ENCODE peak calls at places on chromosomes 1 and 21, in five cellular contexts. One of them, this sample, is unnamed.
A peak's percentile ranks its signal among the peaks of the same experiment; 100 is the strongest.

GRCh38 chr1:100038401-100039306 is 68.9 kb downstream of the SLC35A3 start:
- DNase-seq in sigmoid colon: peak; percentile 82
- DNase-seq in H1: peak; percentile 73
- DNase-seq in tibial nerve: peak; percentile 14
- DNase-seq in HCT116: no peak
- DNase-seq in this sample: peak; percentile 47

GRCh38 chr1:38964140-38964548 is 22.5 kb upstream of the RHBDL2 start:
- DNase-seq in sigmoid colon: no peak
- DNase-seq in H1: no peak
- DNase-seq in HCT116: no peak
- DNase-seq in tibial nerve: no peak
- DNase-seq in this sample: no peak

GRCh38 chr1:168468822-168469221 is 75.0 kb downstream of the XCL2 start:
- DNase-seq in HCT116: no peak
- DNase-seq in sigmoid colon: no peak
- DNase-seq in tibial nerve: no peak
- DNase-seq in H1: no peak
- DNase-seq in this sample: no peak

GRCh38 chr21:20997633-20998455 is at the start of gene NCAM2:
- DNase-seq in HCT116: no peak
- DNase-seq in tibial nerve: peak; percentile 39
- DNase-seq in H1: peak; percentile 88
- DNase-seq in sigmoid colon: peak; percentile 86
- DNase-seq in this sample: peak; percentile 46

GRCh38 chr1:206674745-206675175 is 9.9 kb upstream of the MAPKAPK2 start:
- DNase-seq in H1: no peak
- DNase-seq in tibial nerve: no peak
- DNase-seq in sigmoid colon: peak; percentile 97
- DNase-seq in HCT116: no peak
- DNase-seq in this sample: peak; percentile 95

GRCh38 chr1:38000529-38001453 is 4.5 kb downstream of the FHL3 start:
- DNase-seq in HCT116: no peak
- DNase-seq in sigmoid colon: peak; percentile 80
- DNase-seq in tibial nerve: no peak
- DNase-seq in H1: peak; percentile 56
- DNase-seq in this sample: peak; percentile 58

GRCh38 chr21:20971296-20971921 is 26.8 kb upstream of the NCAM2 start:
- DNase-seq in tibial nerve: peak; percentile 56
- DNase-seq in sigmoid colon: peak; percentile 66
- DNase-seq in H1: no peak
- DNase-seq in HCT116: no peak
- DNase-seq in this sample: no peak

GRCh38 chr21:38945536-38946245 is 140.0 kb downstream of the ETS2 start:
- DNase-seq in HCT116: no peak
- DNase-seq in sigmoid colon: no peak
- DNase-seq in tibial nerve: no peak
- DNase-seq in H1: peak; percentile 59
- DNase-seq in this sample: no peak

GRCh38 chr1:148166558-148167492 is 14.7 kb upstream of the NBPF11 start:
- DNase-seq in H1: no peak
- DNase-seq in HCT116: no peak
- DNase-seq in tibial nerve: no peak
- DNase-seq in sigmoid colon: no peak
- DNase-seq in this sample: no peak

GRCh38 chr1:58162952-58163550 is 383.5 kb downstream of the OMA1 start:
- DNase-seq in HCT116: peak; percentile 47
- DNase-seq in H1: peak; percentile 63
- DNase-seq in tibial nerve: peak; percentile 23
- DNase-seq in sigmoid colon: peak; percentile 66
- DNase-seq in this sample: peak; percentile 36

GRCh38 chr1:59443355-59443754 is 146.5 kb downstream of the FGGY start:
- DNase-seq in sigmoid colon: no peak
- DNase-seq in tibial nerve: no peak
- DNase-seq in H1: no peak
- DNase-seq in HCT116: no peak
- DNase-seq in this sample: no peak

GRCh38 chr1:182520746-182521145 is 68.3 kb downstream of the RNASEL start:
- DNase-seq in tibial nerve: no peak
- DNase-seq in H1: no peak
- DNase-seq in sigmoid colon: no peak
- DNase-seq in HCT116: no peak
- DNase-seq in this sample: no peak

GRCh38 chr1:205709059-205709398 is 28.7 kb upstream of the SLC45A3 start:
- DNase-seq in sigmoid colon: no peak
- DNase-seq in HCT116: no peak
- DNase-seq in H1: no peak
- DNase-seq in tibial nerve: no peak
- DNase-seq in this sample: no peak

GRCh38 chr1:206136241-206136640 is 19.1 kb upstream of the AVPR1B start:
- DNase-seq in tibial nerve: no peak
- DNase-seq in HCT116: no peak
- DNase-seq in H1: no peak
- DNase-seq in sigmoid colon: no peak
- DNase-seq in this sample: no peak

GRCh38 chr1:68758666-68759209 is 261.9 kb upstream of the DEPDC1 start:
- DNase-seq in H1: no peak
- DNase-seq in HCT116: peak; percentile 23
- DNase-seq in tibial nerve: no peak
- DNase-seq in sigmoid colon: peak; percentile 50
- DNase-seq in this sample: no peak

GRCh38 chr21:36209626-36210171 is 53.1 kb downstream of the DOP1B start:
- DNase-seq in HCT116: peak; percentile 73
- DNase-seq in tibial nerve: no peak
- DNase-seq in H1: peak; percentile 70
- DNase-seq in sigmoid colon: no peak
- DNase-seq in this sample: no peak

GRCh38 chr1:243946253-243946652 is 96.2 kb upstream of the AKT3 start:
- DNase-seq in HCT116: no peak
- DNase-seq in tibial nerve: no peak
- DNase-seq in H1: no peak
- DNase-seq in sigmoid colon: no peak
- DNase-seq in this sample: no peak

GRCh38 chr21:14673649-14674048 is 127.5 kb upstream of the SAMSN1 start:
- DNase-seq in H1: no peak
- DNase-seq in tibial nerve: no peak
- DNase-seq in sigmoid colon: no peak
- DNase-seq in HCT116: no peak
- DNase-seq in this sample: no peak

GRCh38 chr21:37098756-37099155 is 25.7 kb downstream of the TTC3 start:
- DNase-seq in tibial nerve: no peak
- DNase-seq in sigmoid colon: no peak
- DNase-seq in HCT116: no peak
- DNase-seq in H1: no peak
- DNase-seq in this sample: no peak

GRCh38 chr21:17526771-17527170 is 13.9 kb downstream of the CXADR start:
- DNase-seq in sigmoid colon: no peak
- DNase-seq in H1: no peak
- DNase-seq in tibial nerve: no peak
- DNase-seq in HCT116: no peak
- DNase-seq in this sample: no peak

GRCh38 chr1:69139007-69139406 is 428.7 kb upstream of the LRRC7 start:
- DNase-seq in tibial nerve: no peak
- DNase-seq in HCT116: no peak
- DNase-seq in H1: no peak
- DNase-seq in sigmoid colon: no peak
- DNase-seq in this sample: no peak

GRCh38 chr1:61121631-61122030 is 39.3 kb downstream of the NFIA start:
- DNase-seq in tibial nerve: no peak
- DNase-seq in H1: no peak
- DNase-seq in sigmoid colon: no peak
- DNase-seq in HCT116: no peak
- DNase-seq in this sample: no peak
- TF ChIP-seq CTCF in tibial nerve: no peak
- TF ChIP-seq CTCF in H1: no peak
- TF ChIP-seq CTCF in sigmoid colon: no peak
- TF ChIP-seq CTCF in HCT116: no peak
- TF ChIP-seq CTCF in this sample: no peak

GRCh38 chr1:40076895-40077312 is 20.1 kb downstream of the PPT1 start:
- DNase-seq in H1: no peak
- DNase-seq in tibial nerve: no peak
- DNase-seq in sigmoid colon: no peak
- DNase-seq in HCT116: no peak
- DNase-seq in this sample: peak; percentile 36

GRCh38 chr1:40079774-40080390 is 17.2 kb downstream of the PPT1 start:
- DNase-seq in sigmoid colon: no peak
- DNase-seq in H1: no peak
- DNase-seq in HCT116: no peak
- DNase-seq in tibial nerve: no peak
- DNase-seq in this sample: no peak

GRCh38 chr1:40078512-40079333 is 18.3 kb downstream of the PPT1 start:
- DNase-seq in sigmoid colon: no peak
- DNase-seq in HCT116: peak; percentile 41
- DNase-seq in tibial nerve: no peak
- DNase-seq in H1: peak; percentile 79
- DNase-seq in this sample: no peak

DNA sequence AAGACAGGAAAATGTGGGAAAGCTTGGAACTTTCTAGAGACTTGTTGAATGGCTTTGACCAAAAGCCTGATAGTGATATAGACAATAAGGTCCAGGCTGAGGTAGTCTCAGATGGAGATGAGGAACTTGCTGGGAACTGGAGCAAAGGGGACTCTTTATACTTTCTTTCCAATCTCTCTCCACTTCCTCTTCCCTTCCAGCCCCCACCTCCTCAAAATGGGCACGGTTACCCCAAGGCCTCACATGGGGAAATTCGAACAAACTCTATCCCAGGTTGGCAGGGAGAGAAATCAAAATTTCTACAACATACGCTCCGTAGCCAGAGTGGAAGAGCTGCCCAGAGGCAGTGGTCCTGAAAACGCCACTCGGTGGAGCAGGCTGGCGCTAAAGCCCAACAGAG is 15.2 kb downstream of the PPT1 start:
- DNase-seq in H1: no peak
- DNase-seq in sigmoid colon: no peak
- DNase-seq in tibial nerve: no peak
- DNase-seq in HCT116: no peak
- DNase-seq in this sample: no peak
- H3K36me3 ChIP-seq in H1: peaks cover 23% of the 10 kb centered on the region
- H3K36me3 ChIP-seq in sigmoid colon: peaks cover 5% of the 10 kb centered on the region
- H3K36me3 ChIP-seq in tibial nerve: no peaks in the 10 kb centered on the region
- H3K36me3 ChIP-seq in HCT116: peaks cover 33% of the 10 kb centered on the region
- H3K36me3 ChIP-seq in this sample: no peaks in the 10 kb centered on the region

GRCh38 chr1:6592441-6592840 is 10.2 kb downstream of the KLHL21 start:
- DNase-seq in tibial nerve: no peak
- DNase-seq in sigmoid colon: no peak
- DNase-seq in H1: no peak
- DNase-seq in HCT116: no peak
- DNase-seq in this sample: no peak
- TF ChIP-seq POLR2A in tibial nerve: no peak
- TF ChIP-seq POLR2A in sigmoid colon: no peak
- TF ChIP-seq POLR2A in H1: no peak
- TF ChIP-seq POLR2A in HCT116: no peak
- TF ChIP-seq POLR2A in this sample: no peak

GRCh38 chr21:44300262-44300959 is 558 bp downstream of the PFKL start:
- DNase-seq in sigmoid colon: peak; percentile 88
- DNase-seq in tibial nerve: peak; percentile 49
- DNase-seq in H1: peak; percentile 77
- DNase-seq in HCT116: no peak
- DNase-seq in this sample: peak; percentile 63
- TF ChIP-seq CTCF in sigmoid colon: no peak
- TF ChIP-seq CTCF in tibial nerve: no peak
- TF ChIP-seq CTCF in H1: no peak
- TF ChIP-seq CTCF in HCT116: no peak
- TF ChIP-seq CTCF in this sample: no peak

GRCh38 chr21:41453761-41454160 is 27.7 kb downstream of the MX1 start:
- DNase-seq in sigmoid colon: no peak
- DNase-seq in tibial nerve: no peak
- DNase-seq in H1: no peak
- DNase-seq in HCT116: no peak
- DNase-seq in this sample: no peak
- H3K36me3 ChIP-seq in sigmoid colon: no peaks in the 10 kb centered on the region
- H3K36me3 ChIP-seq in tibial nerve: no peaks in the 10 kb centered on the region
- H3K36me3 ChIP-seq in H1: no peaks in the 10 kb centered on the region
- H3K36me3 ChIP-seq in HCT116: no peaks in the 10 kb centered on the region
- H3K36me3 ChIP-seq in this sample: no peaks in the 10 kb centered on the region

GRCh38 chr1:44218503-44219300 is 5.4 kb downstream of the DMAP1 start:
- DNase-seq in tibial nerve: no peak
- DNase-seq in H1: no peak
- DNase-seq in HCT116: no peak
- DNase-seq in sigmoid colon: no peak
- DNase-seq in this sample: no peak
- TF ChIP-seq POLR2A in tibial nerve: no peak
- TF ChIP-seq POLR2A in H1: no peak
- TF ChIP-seq POLR2A in HCT116: no peak
- TF ChIP-seq POLR2A in sigmoid colon: no peak
- TF ChIP-seq POLR2A in this sample: no peak

DNA sequence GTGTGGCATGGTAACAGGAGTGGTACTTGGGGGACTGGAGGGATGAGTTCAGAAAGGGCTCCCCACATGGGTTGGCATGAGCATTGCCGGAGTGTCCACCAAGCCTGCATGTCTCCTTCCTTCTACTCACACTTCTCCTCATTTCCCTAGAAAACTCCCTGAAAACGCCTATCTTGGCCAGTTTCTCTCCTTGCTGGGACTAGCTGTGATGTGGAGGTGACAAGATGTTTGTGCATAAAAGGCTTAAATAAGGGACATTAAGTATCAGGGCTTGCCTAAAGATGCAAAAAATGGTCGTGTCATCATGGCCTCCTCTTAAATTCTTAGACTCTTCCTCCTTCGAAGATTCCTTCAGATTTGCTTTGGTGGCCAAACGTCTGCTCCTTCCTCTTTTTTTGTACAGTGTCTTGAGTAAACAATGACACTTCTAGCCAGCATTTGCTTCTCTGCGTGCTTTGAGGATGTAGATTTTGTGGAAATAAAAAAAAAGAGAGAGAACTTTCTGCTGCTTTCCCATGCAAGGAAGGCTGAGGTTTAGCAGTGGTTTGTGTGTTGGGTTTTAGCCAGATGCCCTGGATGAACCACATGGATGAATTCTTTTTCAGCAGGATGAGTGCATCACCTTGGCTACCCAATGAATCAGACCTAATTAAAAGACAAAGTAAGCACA is 239.1 kb upstream of the IRF2BP2 start:
- DNase-seq in tibial nerve: no peak
- DNase-seq in HCT116: no peak
- DNase-seq in sigmoid colon: no peak
- DNase-seq in H1: no peak
- DNase-seq in this sample: no peak
- TF ChIP-seq CTCF in tibial nerve: no peak
- TF ChIP-seq CTCF in HCT116: peak; percentile 23
- TF ChIP-seq CTCF in sigmoid colon: no peak
- TF ChIP-seq CTCF in H1: peak; percentile 19
- TF ChIP-seq CTCF in this sample: no peak